ENCODE peak calls at places on chromosome 9, in five cellular contexts. E is activated T-cell treated with anti-CD3 and anti-CD28 coated beads for 48 hours; U is activated T-helper 1 cell treated with anti-CD3 and anti-CD28 coated beads, Interleukin-12 subunit alpha, Interleukin-12 subunit beta, Interleukin-2, Interleukin-4 antibody, amounts not matched to agents 30 ng/mL and 10 ng/mL and 1 ng/mL, durations not matched to agents 14 hours and 24 hours and 36 hours; N is DMS153; W is activated effector memory CD4-positive, alpha-beta T cell treated with Interleukin-2 at 50 U/mL for 16 hours. P is an unnamed sample.

GRCh38 chr9:127817881-127818434 is 15.3 kb downstream of the FPGS start:
- DNase-seq in E (no peak), U (no peak), N (no peak), W (no peak), P (no peak)

GRCh38 chr9:114678847-114679246 is 3.1 kb downstream of the TEX48 start:
- DNase-seq in E (no peak), U (no peak), N (no peak), W (no peak), P (no peak)

GRCh38 chr9:70340572-70340971 is 73.9 kb downstream of the KLF9 start:
- DNase-seq in E (no peak), U (no peak), N (no peak), W (no peak), P (no peak)

GRCh38 chr9:96219615-96220257 is 82.2 kb downstream of the HSD17B3 start:
- DNase-seq in E (peak), U (peak), N (no peak), W (no peak), P (no peak)

GRCh38 chr9:109845178-109845577 is 65.2 kb downstream of the PALM2AKAP2 start:
- DNase-seq in E (no peak), U (no peak), N (no peak), W (no peak), P (no peak)

GRCh38 chr9:25917593-25918426 is 239.6 kb upstream of the TUSC1 start:
- DNase-seq in E (no peak), U (no peak), N (no peak), W (no peak), P (no peak)

GRCh38 chr9:20043461-20043860 is 254.6 kb upstream of the SLC24A2 start:
- DNase-seq in E (no peak), U (no peak), N (no peak), W (no peak), P (no peak)

GRCh38 chr9:72977670-72978069 is 24.8 kb upstream of the ALDH1A1 start:
- DNase-seq in E (no peak), U (no peak), N (no peak), W (no peak), P (no peak)

GRCh38 chr9:16321461-16322119 is 548.9 kb downstream of the BNC2 start:
- DNase-seq in E (no peak), U (no peak), N (no peak), W (no peak), P (no peak)

GRCh38 chr9:129489838-129490582 is 130.9 kb downstream of the C9orf50 start:
- DNase-seq in E (peak), U (peak), N (no peak), W (peak), P (no peak)

GRCh38 chr9:15238646-15239045 is 68.4 kb downstream of the TTC39B start:
- DNase-seq in E (no peak), U (no peak), N (no peak), W (no peak), P (no peak)

GRCh38 chr9:97766092-97766491 is 69.0 kb upstream of the XPA start:
- DNase-seq in E (no peak), U (no peak), N (no peak), W (no peak), P (no peak)

GRCh38 chr9:5800969-5801738 is 31.8 kb downstream of the ERMP1 start:
- DNase-seq in E (no peak), U (no peak), N (peak), W (no peak), P (peak)

P was measured in NCI-H345.